ENCODE peak calls at places on chromosome 15, in eight cellular contexts. S is immature natural killer cell, R is neural crest cell, J is brain microvascular endothelial cell, W is psoas muscle, M is cardiac fibroblast, L is NCI-H1105 treated with DMSO at 0.1 percent for 48 hours, Z is astrocyte. O is an unnamed sample.

GRCh38 chr15:49328941-49329340 is 94.1 kb upstream of the FGF7 start:
- DNase-seq in J (no peak), W (no peak), S (no peak), R (no peak), L (no peak), Z (no peak), M (no peak), O (no peak)

GRCh38 chr15:69978603-69979002 is 119.1 kb downstream of the TLE3 start:
- DNase-seq in J (no peak), S (no peak), Z (no peak), R (no peak), W (no peak), M (no peak), L (no peak), O (no peak)

GRCh38 chr15:79977431-79977940 is 6.5 kb upstream of the BCL2A1 start:
- DNase-seq in J (no peak), W (no peak), M (no peak), Z (no peak), R (no peak), L (no peak), S (no peak), O (peak)

GRCh38 chr15:31272558-31273257 is 53.9 kb upstream of the KLF13 start:
- DNase-seq in W (peak), M (no peak), S (no peak), L (no peak), R (no peak), J (no peak), Z (no peak), O (no peak)

GRCh38 chr15:35738370-35738769 is 192.4 kb upstream of the DPH6 start:
- DNase-seq in Z (peak), L (no peak), R (no peak), M (peak), S (no peak), J (peak), W (no peak), O (no peak)

GRCh38 chr15:88658972-88659931 is 20.4 kb downstream of the ISG20 start:
- DNase-seq in M (peak), J (peak), S (no peak), R (no peak), Z (peak), W (no peak), L (no peak), O (peak)

GRCh38 chr15:58962136-58962535 is 25.3 kb upstream of the RNF111 start:
- DNase-seq in L (no peak), Z (no peak), S (no peak), M (no peak), R (no peak), W (no peak), J (no peak), O (no peak)

GRCh38 chr15:80562033-80562432 is 133.1 kb upstream of the ABHD17C start:
- DNase-seq in J (no peak), L (no peak), R (no peak), Z (no peak), W (no peak), M (no peak), S (no peak), O (no peak)

GRCh38 chr15:67187351-67187854 is 67.1 kb downstream of the AAGAB start:
- DNase-seq in W (peak), R (no peak), Z (no peak), S (no peak), J (no peak), M (no peak), L (no peak), O (peak)

GRCh38 chr15:38192496-38192895 is 60.1 kb upstream of the SPRED1 start:
- DNase-seq in J (no peak), L (no peak), Z (no peak), M (no peak), R (no peak), W (no peak), S (no peak), O (no peak)